ENCODE peak calls at places on chromosome 15, in eight cellular contexts. One of them, this sample, is unnamed. For H3K4me1, the result is how much of the 10 kb centered on the place peaks cover.

GRCh38 chr15:99390667-99391066 is 139.4 kb downstream of the LRRC28 start:
- DNase-seq in IMR-90: no peak
- DNase-seq in trophoblast cell: no peak
- DNase-seq in spleen: no peak
- DNase-seq in tibial artery: no peak
- DNase-seq in fibroblast of lung: no peak
- DNase-seq in ovary: no peak
- DNase-seq in colonic mucosa: no peak
- DNase-seq in this sample: no peak

GRCh38 chr15:87623832-87624231 is 632.7 kb downstream of the NTRK3 start:
- DNase-seq in IMR-90: no peak
- DNase-seq in trophoblast cell: peak
- DNase-seq in spleen: no peak
- DNase-seq in tibial artery: no peak
- DNase-seq in fibroblast of lung: no peak
- DNase-seq in ovary: no peak
- DNase-seq in colonic mucosa: no peak
- DNase-seq in this sample: no peak

GRCh38 chr15:59657635-59658125 is 365 bp upstream of the GTF2A2 start:
- DNase-seq in IMR-90: no peak
- DNase-seq in trophoblast cell: peak
- DNase-seq in spleen: peak
- DNase-seq in tibial artery: no peak
- DNase-seq in fibroblast of lung: no peak
- DNase-seq in ovary: no peak
- DNase-seq in colonic mucosa: peak
- DNase-seq in this sample: no peak

GRCh38 chr15:50068016-50068415 is 51.0 kb downstream of the ATP8B4 start:
- DNase-seq in IMR-90: no peak
- DNase-seq in trophoblast cell: no peak
- DNase-seq in spleen: no peak
- DNase-seq in tibial artery: no peak
- DNase-seq in fibroblast of lung: no peak
- DNase-seq in ovary: no peak
- DNase-seq in colonic mucosa: no peak
- DNase-seq in this sample: no peak

GRCh38 chr15:27449041-27449440 is 478.1 kb downstream of the GABRG3 start:
- DNase-seq in IMR-90: no peak
- DNase-seq in trophoblast cell: no peak
- DNase-seq in spleen: no peak
- DNase-seq in tibial artery: no peak
- DNase-seq in fibroblast of lung: peak
- DNase-seq in ovary: no peak
- DNase-seq in colonic mucosa: no peak
- DNase-seq in this sample: no peak

GRCh38 chr15:74168673-74169274 is 4.7 kb upstream of the ISLR start:
- DNase-seq in IMR-90: no peak
- DNase-seq in trophoblast cell: no peak
- DNase-seq in spleen: no peak
- DNase-seq in tibial artery: no peak
- DNase-seq in fibroblast of lung: no peak
- DNase-seq in ovary: peak
- DNase-seq in colonic mucosa: no peak
- DNase-seq in this sample: no peak

GRCh38 chr15:38463893-38464292 is 10.0 kb downstream of the FAM98B start:
- DNase-seq in IMR-90: no peak
- DNase-seq in trophoblast cell: no peak
- DNase-seq in spleen: no peak
- DNase-seq in tibial artery: no peak
- DNase-seq in fibroblast of lung: no peak
- DNase-seq in ovary: no peak
- DNase-seq in colonic mucosa: no peak
- DNase-seq in this sample: no peak

GRCh38 chr15:33425149-33425548 is 114.4 kb downstream of the RYR3 start:
- DNase-seq in IMR-90: peak
- DNase-seq in trophoblast cell: no peak
- DNase-seq in spleen: no peak
- DNase-seq in tibial artery: peak
- DNase-seq in fibroblast of lung: peak
- DNase-seq in ovary: peak
- DNase-seq in colonic mucosa: no peak
- DNase-seq in this sample: no peak

GRCh38 chr15:73997986-73998385 is 3.5 kb downstream of the PML start:
- DNase-seq in IMR-90: no peak
- DNase-seq in trophoblast cell: no peak
- DNase-seq in spleen: no peak
- DNase-seq in tibial artery: no peak
- DNase-seq in fibroblast of lung: no peak
- DNase-seq in ovary: no peak
- DNase-seq in colonic mucosa: no peak
- DNase-seq in this sample: no peak

GRCh38 chr15:23687143-23687470 is at the start of gene NDN:
- DNase-seq in IMR-90: peak
- DNase-seq in trophoblast cell: no peak
- DNase-seq in spleen: no peak
- DNase-seq in tibial artery: no peak
- DNase-seq in fibroblast of lung: peak
- DNase-seq in ovary: peak
- DNase-seq in colonic mucosa: peak
- DNase-seq in this sample: no peak

GRCh38 chr15:38886315-38887163 is 321.9 kb upstream of the RASGRP1 start:
- DNase-seq in IMR-90: peak
- DNase-seq in trophoblast cell: peak
- DNase-seq in spleen: no peak
- DNase-seq in tibial artery: no peak
- DNase-seq in fibroblast of lung: peak
- DNase-seq in ovary: no peak
- DNase-seq in colonic mucosa: no peak
- DNase-seq in this sample: no peak

GRCh38 chr15:47801522-47801921 is 84.2 kb downstream of the SEMA6D start:
- DNase-seq in IMR-90: no peak
- DNase-seq in trophoblast cell: no peak
- DNase-seq in spleen: no peak
- DNase-seq in tibial artery: no peak
- DNase-seq in fibroblast of lung: no peak
- DNase-seq in ovary: no peak
- DNase-seq in colonic mucosa: no peak
- DNase-seq in this sample: no peak

GRCh38 chr15:64544450-64544849 is 84.1 kb downstream of the ZNF609 start:
- DNase-seq in IMR-90: no peak
- DNase-seq in trophoblast cell: peak
- DNase-seq in spleen: no peak
- DNase-seq in tibial artery: no peak
- DNase-seq in fibroblast of lung: peak
- DNase-seq in ovary: no peak
- DNase-seq in colonic mucosa: no peak
- DNase-seq in this sample: no peak

DNA sequence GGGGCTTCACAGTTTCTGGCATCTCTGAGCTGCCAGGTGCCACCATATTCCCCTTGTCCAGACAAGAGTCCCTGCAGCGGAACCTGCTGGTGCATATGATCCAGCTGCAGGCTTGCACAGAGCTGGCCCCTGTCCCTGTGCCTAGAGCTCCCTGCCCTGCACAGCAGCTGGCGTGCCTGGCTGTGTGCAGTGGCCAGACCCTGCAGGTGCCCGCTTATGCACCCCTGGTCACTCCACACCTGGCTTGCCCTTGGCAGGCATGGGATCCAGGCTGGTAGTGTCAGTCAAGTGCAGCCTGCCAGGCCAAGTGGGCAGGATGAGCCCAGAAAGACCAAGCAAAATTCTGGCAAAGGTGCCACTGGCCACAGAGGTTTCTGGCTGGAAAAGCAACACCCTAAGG is 88.6 kb upstream of the TTBK2 start:
- DNase-seq in IMR-90: no peak
- DNase-seq in trophoblast cell: no peak
- DNase-seq in spleen: no peak
- DNase-seq in tibial artery: no peak
- DNase-seq in fibroblast of lung: no peak
- DNase-seq in ovary: no peak
- DNase-seq in colonic mucosa: no peak
- DNase-seq in this sample: no peak
- H3K4me1 ChIP-seq in IMR-90: under half
- H3K4me1 ChIP-seq in trophoblast cell: under half
- H3K4me1 ChIP-seq in spleen: under half
- H3K4me1 ChIP-seq in tibial artery: under half
- H3K4me1 ChIP-seq in fibroblast of lung: under half
- H3K4me1 ChIP-seq in ovary: under half
- H3K4me1 ChIP-seq in colonic mucosa: under half
- H3K4me1 ChIP-seq in this sample: under half

DNA sequence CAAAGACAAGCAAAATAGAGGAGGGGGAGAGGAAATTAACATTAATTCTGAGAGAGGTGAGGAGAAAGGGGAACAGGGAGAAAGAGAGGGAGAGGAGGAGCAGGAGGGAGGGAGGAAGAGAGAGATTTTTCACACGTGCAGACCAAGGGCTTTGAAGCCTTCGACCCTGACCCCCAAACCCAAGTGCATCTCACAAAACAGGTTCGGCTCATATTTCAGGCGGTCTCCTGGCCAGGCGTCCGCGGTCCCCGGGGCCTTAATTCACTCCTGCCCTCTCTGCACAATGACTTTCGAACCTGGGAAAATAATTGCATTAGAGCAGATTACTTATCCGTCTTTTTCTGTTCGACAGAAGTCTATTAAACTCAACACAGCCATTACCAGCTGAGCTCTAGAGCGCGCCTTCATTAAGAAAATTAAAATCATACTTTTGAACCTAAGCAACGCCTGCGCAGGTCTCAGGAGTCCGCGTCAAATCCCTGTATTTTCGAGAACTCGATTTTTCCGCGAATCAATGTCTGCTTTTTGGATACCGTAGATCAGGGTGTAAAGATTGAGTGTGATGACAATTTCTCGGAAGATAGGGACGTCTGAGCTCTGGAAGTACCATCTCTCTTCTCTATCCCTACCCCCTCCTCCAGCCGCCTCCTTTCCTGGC is 220.7 kb downstream of the MEIS2 start:
- DNase-seq in IMR-90: no peak
- DNase-seq in trophoblast cell: no peak
- DNase-seq in spleen: no peak
- DNase-seq in tibial artery: no peak
- DNase-seq in fibroblast of lung: no peak
- DNase-seq in ovary: no peak
- DNase-seq in colonic mucosa: no peak
- DNase-seq in this sample: no peak
- H3K4me3 ChIP-seq in IMR-90: no peak
- H3K4me3 ChIP-seq in trophoblast cell: no peak
- H3K4me3 ChIP-seq in spleen: no peak
- H3K4me3 ChIP-seq in tibial artery: no peak
- H3K4me3 ChIP-seq in fibroblast of lung: no peak
- H3K4me3 ChIP-seq in ovary: no peak
- H3K4me3 ChIP-seq in colonic mucosa: no peak
- H3K4me3 ChIP-seq in this sample: no peak

DNA sequence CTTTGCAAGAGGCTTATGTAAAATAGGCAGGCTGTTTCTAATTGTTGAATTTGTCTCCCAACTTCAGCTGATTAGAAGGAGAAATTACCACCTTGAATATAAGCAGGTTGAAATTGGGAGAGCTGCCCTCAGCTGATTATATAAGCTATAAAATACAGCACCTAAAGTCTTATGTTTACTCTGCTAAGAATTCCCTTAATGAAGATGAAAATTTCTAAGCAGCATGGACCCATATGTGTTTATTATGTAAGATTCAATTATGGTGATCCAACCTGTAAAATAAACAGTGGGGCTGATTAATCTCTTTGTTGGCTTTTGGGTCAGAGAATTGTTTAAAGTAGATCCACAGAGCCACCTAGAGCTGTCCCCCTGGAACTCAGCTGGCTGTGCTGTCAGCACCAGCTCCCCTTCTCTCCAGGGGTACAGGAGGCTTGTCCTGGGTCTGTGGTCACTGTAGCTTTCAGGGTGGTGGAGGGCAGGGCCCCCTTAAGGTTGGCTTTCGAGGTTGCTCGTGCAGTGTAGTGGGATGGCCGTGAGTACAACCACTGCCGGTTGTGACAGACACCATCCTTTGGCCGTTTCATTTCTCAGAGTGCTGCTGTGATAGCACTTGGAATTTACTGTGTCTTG is 9.5 kb downstream of the SLCO3A1 start:
- DNase-seq in IMR-90: no peak
- DNase-seq in trophoblast cell: no peak
- DNase-seq in spleen: no peak
- DNase-seq in tibial artery: no peak
- DNase-seq in fibroblast of lung: no peak
- DNase-seq in ovary: no peak
- DNase-seq in colonic mucosa: no peak
- DNase-seq in this sample: no peak
- H3K4me1 ChIP-seq in IMR-90: under half
- H3K4me1 ChIP-seq in trophoblast cell: under half
- H3K4me1 ChIP-seq in spleen: half or more
- H3K4me1 ChIP-seq in tibial artery: under half
- H3K4me1 ChIP-seq in fibroblast of lung: under half
- H3K4me1 ChIP-seq in ovary: under half
- H3K4me1 ChIP-seq in colonic mucosa: under half
- H3K4me1 ChIP-seq in this sample: half or more

GRCh38 chr15:78978601-78979179 is 33.8 kb upstream of the CTSH start:
- DNase-seq in IMR-90: no peak
- DNase-seq in trophoblast cell: no peak
- DNase-seq in spleen: no peak
- DNase-seq in tibial artery: no peak
- DNase-seq in fibroblast of lung: no peak
- DNase-seq in ovary: no peak
- DNase-seq in colonic mucosa: no peak
- DNase-seq in this sample: no peak

GRCh38 chr15:78979456-78980320 is 34.8 kb upstream of the CTSH start:
- DNase-seq in IMR-90: peak
- DNase-seq in trophoblast cell: peak
- DNase-seq in spleen: no peak
- DNase-seq in tibial artery: no peak
- DNase-seq in fibroblast of lung: peak
- DNase-seq in ovary: peak
- DNase-seq in colonic mucosa: peak
- DNase-seq in this sample: peak

GRCh38 chr15:78977091-78977571 is 32.3 kb upstream of the CTSH start:
- DNase-seq in IMR-90: no peak
- DNase-seq in trophoblast cell: peak
- DNase-seq in spleen: no peak
- DNase-seq in tibial artery: no peak
- DNase-seq in fibroblast of lung: no peak
- DNase-seq in ovary: no peak
- DNase-seq in colonic mucosa: no peak
- DNase-seq in this sample: no peak

GRCh38 chr15:78976691-78977090 is 31.8 kb upstream of the CTSH start:
- DNase-seq in IMR-90: no peak
- DNase-seq in trophoblast cell: no peak
- DNase-seq in spleen: no peak
- DNase-seq in tibial artery: no peak
- DNase-seq in fibroblast of lung: no peak
- DNase-seq in ovary: no peak
- DNase-seq in colonic mucosa: no peak
- DNase-seq in this sample: no peak

GRCh38 chr15:78977591-78978347 is 32.9 kb upstream of the CTSH start:
- DNase-seq in IMR-90: no peak
- DNase-seq in trophoblast cell: no peak
- DNase-seq in spleen: no peak
- DNase-seq in tibial artery: no peak
- DNase-seq in fibroblast of lung: no peak
- DNase-seq in ovary: no peak
- DNase-seq in colonic mucosa: no peak
- DNase-seq in this sample: no peak
- H3K4me3 ChIP-seq in IMR-90: no peak
- H3K4me3 ChIP-seq in trophoblast cell: no peak
- H3K4me3 ChIP-seq in spleen: no peak
- H3K4me3 ChIP-seq in tibial artery: no peak
- H3K4me3 ChIP-seq in fibroblast of lung: no peak
- H3K4me3 ChIP-seq in ovary: no peak
- H3K4me3 ChIP-seq in colonic mucosa: no peak
- H3K4me3 ChIP-seq in this sample: no peak

This sample was measured in PC-9.